ENCODE peak calls at places on chromosomes 6 and 20, in five cellular contexts. R is small intestine; F is testis; Y is CD4-positive, CD25-positive, alpha-beta regulatory T cell; P is CD8-positive, alpha-beta memory T cell. O is an unnamed sample. For H3K4me1, the result is how much of the 10 kb centered on the place peaks cover.

GRCh38 chr20:1779567-1779966 is 115.6 kb upstream of the SIRPA start:
- DNase-seq in Y (no peak), F (no peak), P (no peak), R (no peak), O (no peak)

GRCh38 chr6:36328600-36328999 is 8.1 kb downstream of the BNIP5 start:
- DNase-seq in P (no peak), R (no peak), F (no peak), Y (no peak), O (no peak)

GRCh38 chr6:53312355-53312754 is 36.4 kb downstream of the ELOVL5 start:
- DNase-seq in F (no peak), P (no peak), R (peak), Y (peak), O (no peak)

GRCh38 chr20:62473200-62473585 is 2.6 kb downstream of the GATA5 start:
- DNase-seq in R (no peak), F (no peak), P (no peak), Y (no peak), O (no peak)

GRCh38 chr6:6931047-6932025 is 176.4 kb upstream of the RREB1 start:
- DNase-seq in Y (no peak), F (no peak), P (no peak), R (peak), O (no peak)

GRCh38 chr20:21511850-21512633 is 1.8 kb downstream of the NKX2-2 start:
- DNase-seq in F (no peak), Y (no peak), P (no peak), R (no peak), O (no peak)

GRCh38 chr6:101403566-101403965 is 10.1 kb downstream of the GRIK2 start:
- DNase-seq in R (no peak), Y (no peak), P (no peak), F (no peak), O (no peak)

GRCh38 chr6:43219814-43220213 is 9.5 kb downstream of the DNPH1 start:
- DNase-seq in P (no peak), R (no peak), Y (no peak), F (no peak), O (no peak)

GRCh38 chr6:56482525-56482924 is 160.2 kb downstream of the DST start:
- DNase-seq in P (no peak), Y (no peak), R (peak), F (no peak), O (no peak)

GRCh38 chr20:2114990-2115681 is 13.5 kb downstream of the STK35 start:
- DNase-seq in P (no peak), F (peak), Y (no peak), R (no peak), O (no peak)

DNA sequence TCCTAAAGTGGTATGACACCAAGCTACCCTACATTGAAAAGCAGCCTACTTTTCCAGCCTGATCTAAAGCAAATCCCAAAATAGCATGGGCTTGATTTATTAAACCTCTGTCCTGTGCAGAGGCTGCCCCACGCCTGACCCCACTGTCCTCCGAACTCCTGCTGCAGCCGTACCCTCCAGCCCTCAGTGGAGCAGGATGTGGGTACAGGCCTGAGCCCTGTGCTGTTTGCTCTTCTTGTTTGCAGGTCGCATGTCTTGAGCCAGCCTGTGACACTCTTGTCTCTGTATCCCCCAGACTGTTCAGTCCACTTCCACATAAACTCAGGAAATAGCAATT is 61.2 kb downstream of the RPP40 start:
- DNase-seq in F (no peak), R (no peak), P (no peak), Y (peak), O (no peak)
- H3K27ac ChIP-seq in F (no peak), R (no peak), P (no peak), Y (no peak), O (no peak)

DNA sequence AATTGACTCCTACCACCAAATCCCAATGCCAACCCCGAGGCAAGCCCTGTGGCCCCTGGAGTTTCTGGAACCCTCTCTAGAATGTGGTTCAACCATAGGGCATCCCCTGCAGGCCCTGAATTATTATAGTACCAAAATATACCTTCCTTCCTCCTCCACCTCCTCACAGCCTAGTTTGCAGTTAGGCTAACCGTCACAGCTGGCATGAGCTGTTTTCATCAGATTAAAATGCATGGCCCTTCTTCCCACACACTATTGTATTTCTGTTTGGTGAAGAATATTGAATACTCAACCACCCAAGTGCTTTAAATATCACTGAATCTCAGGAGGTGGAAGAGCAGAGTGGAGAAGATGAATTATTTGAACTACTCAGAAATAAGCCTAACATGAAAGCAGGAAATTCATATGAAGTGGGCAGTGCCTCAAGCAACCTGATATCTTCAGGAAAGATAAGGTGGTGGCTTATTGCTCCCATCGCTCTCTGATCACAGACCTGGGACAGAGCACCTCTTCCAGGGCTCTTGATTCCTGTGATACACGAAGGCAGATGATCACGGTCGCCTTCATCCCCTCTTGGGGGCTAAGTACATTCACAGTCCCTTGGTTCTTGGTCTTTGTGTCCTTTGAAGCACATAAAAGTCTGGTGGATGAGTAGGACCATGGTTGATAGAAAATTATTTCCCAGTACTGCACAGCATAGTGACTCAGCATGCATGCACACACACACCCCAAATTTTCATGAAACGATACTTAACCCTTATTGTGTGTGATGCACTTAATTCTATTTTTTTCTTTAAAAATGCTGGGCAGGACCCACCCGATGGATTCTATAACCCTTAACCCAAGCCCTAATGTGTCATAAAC is 90.9 kb downstream of the PSMG4 start:
- DNase-seq in R (peak), Y (no peak), P (no peak), F (no peak), O (no peak)
- H3K4me1 ChIP-seq in R (under half), Y (under half), P (under half), F (under half), O (under half)

DNA sequence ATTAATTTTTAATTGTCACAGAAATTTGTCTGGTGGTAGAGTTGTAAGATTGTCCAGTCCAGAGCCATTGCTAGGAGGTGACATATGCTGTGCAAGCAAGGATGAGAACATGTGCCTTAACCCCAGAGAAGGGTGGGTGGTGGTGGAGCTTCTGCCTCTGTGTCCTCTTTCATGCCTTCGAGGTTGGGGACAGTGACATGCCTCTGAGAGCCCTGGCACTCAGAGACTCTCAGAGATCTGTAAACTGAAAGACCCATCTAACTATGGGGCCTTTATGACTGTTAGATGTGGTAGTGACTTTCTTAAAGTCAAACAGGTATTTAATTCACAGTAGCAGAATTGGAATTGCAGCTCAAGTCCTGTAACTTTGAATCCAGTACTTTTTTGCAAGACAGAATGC is 132.4 kb downstream of the JARID2 start:
- DNase-seq in P (no peak), R (no peak), F (no peak), Y (no peak), O (no peak)
- H3K27ac ChIP-seq in P (no peak), R (no peak), F (no peak), Y (no peak), O (no peak)

DNA sequence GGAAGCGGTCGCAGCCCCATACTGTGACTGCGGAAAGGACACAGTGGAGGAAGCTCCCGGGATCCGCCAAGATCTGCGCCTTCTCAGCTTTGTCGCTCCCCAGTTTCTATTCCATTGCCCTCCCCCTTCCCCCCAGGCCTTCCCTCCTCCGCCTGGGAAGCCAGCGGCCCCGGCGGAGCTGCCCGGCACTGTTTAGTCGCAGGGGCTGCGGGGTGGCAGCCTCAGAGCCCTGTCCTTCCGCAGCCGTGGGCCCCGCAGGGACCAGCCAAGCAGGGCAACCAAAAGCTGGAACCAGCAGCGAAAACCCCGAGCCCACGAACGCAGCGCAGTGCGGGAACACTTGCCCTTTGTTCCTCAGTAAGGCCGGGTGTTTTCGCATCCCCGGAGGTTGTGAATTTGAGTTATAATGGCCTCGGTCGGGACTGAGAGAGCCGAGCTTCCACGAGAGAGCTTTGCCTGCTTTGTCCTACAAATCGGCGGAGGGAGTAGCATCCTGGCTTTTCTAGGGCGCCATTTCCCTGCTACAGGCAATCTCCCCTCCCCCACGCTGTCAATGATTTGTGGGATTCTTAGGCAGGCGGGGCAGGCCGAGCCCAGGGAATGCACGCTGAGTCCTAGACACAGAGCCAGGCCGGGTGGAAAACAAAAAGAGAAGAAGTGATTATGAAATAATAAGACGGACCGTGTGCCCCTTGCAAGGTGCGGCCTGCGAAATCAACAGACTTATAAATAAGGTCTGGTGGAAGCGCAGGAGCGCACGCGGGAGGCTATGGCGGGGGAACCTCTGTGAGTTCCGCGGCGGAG is 4.0 kb upstream of the TUBB2B start:
- DNase-seq in P (no peak), Y (no peak), R (peak), F (peak), O (no peak)
- H3K4me1 ChIP-seq in P (half or more), Y (half or more), R (under half), F (under half), O (half or more)

O was measured in CD8-positive, alpha-beta T cell.